ENCODE peak calls at places on chromosomes 11 and 22, in four cellular contexts. J is brain pericyte; M is CD4-positive, alpha-beta memory T cell; I is T-cell. Z is an unnamed sample.
A peak's percentile ranks its signal among the peaks of the same experiment; 100 is the strongest.

GRCh38 chr11:95398437-95399112 is 167.6 kb upstream of the SESN3 start:
- DNase-seq in J (peak; percentile 47), M (no peak), I (no peak), Z (no peak)

GRCh38 chr22:28297504-28297903 is 378.4 kb upstream of the PITPNB start:
- DNase-seq in J (no peak), M (no peak), I (no peak), Z (no peak)

GRCh38 chr22:44037519-44038370 is 13.6 kb downstream of the PARVB start:
- DNase-seq in J (peak; percentile 66), M (no peak), I (no peak), Z (no peak)

GRCh38 chr22:47199949-47200272 is 437.5 kb downstream of the TBC1D22A start:
- DNase-seq in J (no peak), M (no peak), I (no peak), Z (no peak)

GRCh38 chr22:29307658-29308147 is 1.3 kb downstream of the GAS2L1 start:
- DNase-seq in J (no peak), M (no peak), I (no peak), Z (no peak)

GRCh38 chr11:32072872-32073661 is 17.8 kb upstream of the RCN1 start:
- DNase-seq in J (no peak), M (no peak), I (no peak), Z (no peak)

GRCh38 chr22:47419239-47419638 is 656.8 kb downstream of the TBC1D22A start:
- DNase-seq in J (no peak), M (no peak), I (no peak), Z (no peak)

GRCh38 chr22:48268771-48269552 is 1506.5 kb downstream of the TBC1D22A start:
- DNase-seq in J (no peak), M (no peak), I (no peak), Z (no peak)

GRCh38 chr22:20441631-20442484 is 4.2 kb upstream of the SCARF2 start:
- DNase-seq in J (no peak), M (no peak), I (no peak), Z (no peak)

GRCh38 chr11:130150790-130151189 is 8.8 kb upstream of the ST14 start:
- DNase-seq in J (no peak), M (no peak), I (no peak), Z (no peak)

GRCh38 chr11:47980907-47981621 is 705 bp downstream of the PTPRJ start:
- DNase-seq in J (no peak), M (no peak), I (no peak), Z (no peak)

GRCh38 chr11:37907461-37908223 is 1309.6 kb upstream of the RAG2 start:
- DNase-seq in J (no peak), M (no peak), I (no peak), Z (no peak)

GRCh38 chr11:8707541-8708270 is 25.1 kb downstream of the RPL27A start:
- DNase-seq in J (no peak), M (no peak), I (no peak), Z (no peak)

GRCh38 chr11:65501530-65502273 is 2.9 kb downstream of the MALAT1 start:
- DNase-seq in J (no peak), M (peak; percentile 15), I (no peak), Z (no peak)

Z was measured in effector CD4-positive, alpha-beta T cell.